ENCODE peak calls at places on chromosomes 6 and 20, in four cellular contexts. I, W, L and N are unnamed samples. For H3K4me1, the result is how much of the 10 kb centered on the place peaks cover.

GRCh38 chr6:88577461-88577860 is 386.0 kb downstream of the RNGTT start:
- DNase-seq in L (no peak), I (no peak), W (no peak), N (no peak)

GRCh38 chr6:133697666-133698065 is 191.2 kb upstream of the TCF21 start:
- DNase-seq in W (peak), L (no peak), I (no peak), N (no peak)

GRCh38 chr6:54629132-54629531 is 217.4 kb upstream of the FAM83B start:
- DNase-seq in W (peak), I (no peak), L (no peak), N (no peak)

GRCh38 chr6:160692369-160692959 is 9.6 kb upstream of the PLG start:
- DNase-seq in I (no peak), L (no peak), W (no peak), N (no peak)

GRCh38 chr20:50170549-50171220 is 17.2 kb upstream of the PEDS1 start:
- DNase-seq in W (no peak), L (no peak), I (no peak), N (no peak)

GRCh38 chr6:99282479-99283062 is 66.9 kb downstream of the FAXC start:
- DNase-seq in L (no peak), I (no peak), W (peak), N (peak)

GRCh38 chr6:101079696-101080270 is 198.7 kb upstream of the ASCC3 start:
- DNase-seq in L (no peak), W (no peak), I (no peak), N (no peak)

GRCh38 chr6:33459226-33459625 is 4.8 kb downstream of the ZBTB9 start:
- DNase-seq in I (no peak), W (no peak), L (no peak), N (no peak)

GRCh38 chr6:61606500-61606899 is 679.5 kb downstream of the KHDRBS2 start:
- DNase-seq in L (no peak), I (no peak), W (no peak), N (no peak)

GRCh38 chr20:63750807-63751470 is 11.4 kb downstream of the SLC2A4RG start:
- DNase-seq in I (no peak), L (no peak), W (no peak), N (no peak)

GRCh38 chr6:4774715-4775590 is 1.3 kb upstream of the CDYL start:
- DNase-seq in I (peak), W (no peak), L (no peak), N (peak)

GRCh38 chr20:16178671-16179070 is 394.6 kb downstream of the KIF16B start:
- DNase-seq in I (no peak), W (no peak), L (no peak), N (no peak)

GRCh38 chr20:44104807-44105517 is 82.0 kb downstream of the JPH2 start:
- DNase-seq in W (peak), L (no peak), I (peak), N (peak)

GRCh38 chr6:150267686-150268561 is 100.9 kb upstream of the IYD start:
- DNase-seq in L (no peak), I (no peak), W (peak), N (peak)

GRCh38 chr6:41531591-41532582 is 14.3 kb upstream of the FOXP4 start:
- DNase-seq in I (no peak), W (peak), L (no peak), N (no peak)

GRCh38 chr20:63940472-63941266 is 15.5 kb downstream of the UCKL1 start:
- DNase-seq in I (no peak), W (no peak), L (no peak), N (no peak)

GRCh38 chr20:11890331-11891080 is 27.2 kb upstream of the BTBD3 start:
- DNase-seq in W (peak), L (peak), I (peak), N (peak)

GRCh38 chr20:62642666-62643520 is 590 bp downstream of the SLCO4A1 start:
- DNase-seq in W (peak), I (no peak), L (no peak), N (peak)
- H3K4me1 ChIP-seq in W (under half), I (under half), L (under half), N (under half)

GRCh38 chr20:32019156-32019510 is 8.9 kb downstream of the CCM2L start:
- DNase-seq in I (no peak), L (no peak), W (no peak), N (no peak)
- TF ChIP-seq CTCF in I (no peak), L (no peak), W (peak), N (no peak)

GRCh38 chr6:30573113-30573512 is 1.9 kb downstream of the ABCF1 start:
- DNase-seq in L (no peak), W (no peak), I (no peak), N (no peak)
- H3K4me3 ChIP-seq in L (no peak), W (no peak), I (no peak), N (no peak)

GRCh38 chr6:26342106-26342999 is 22.6 kb upstream of the BTN3A2 start:
- DNase-seq in L (no peak), W (peak), I (no peak), N (no peak)

GRCh38 chr6:26338810-26339209 is 26.2 kb upstream of the BTN3A2 start:
- DNase-seq in I (no peak), W (no peak), L (no peak), N (no peak)

GRCh38 chr6:26340066-26340465 is 24.9 kb upstream of the BTN3A2 start:
- DNase-seq in I (no peak), W (no peak), L (no peak), N (no peak)

GRCh38 chr6:26336355-26337198 is 28.4 kb upstream of the BTN3A2 start:
- DNase-seq in W (peak), I (no peak), L (no peak), N (no peak)

GRCh38 chr6:26339612-26340011 is 25.4 kb upstream of the BTN3A2 start:
- DNase-seq in W (no peak), L (no peak), I (no peak), N (no peak)
- H3K4me1 ChIP-seq in W (under half), L (under half), I (under half), N (under half)

GRCh38 chr6:39301606-39302005 is 12.6 kb downstream of the KCNK17 start:
- DNase-seq in L (no peak), I (no peak), W (no peak), N (no peak)

GRCh38 chr6:39302011-39302410 is 12.2 kb downstream of the KCNK17 start:
- DNase-seq in W (no peak), I (no peak), L (no peak), N (no peak)

GRCh38 chr6:39302669-39303424 is 11.4 kb downstream of the KCNK17 start:
- DNase-seq in I (peak), W (peak), L (peak), N (peak)

GRCh38 chr6:39304951-39305350 is 9.3 kb downstream of the KCNK17 start:
- DNase-seq in L (no peak), I (no peak), W (no peak), N (no peak)

GRCh38 chr6:39303425-39304153 is 10.6 kb downstream of the KCNK17 start:
- DNase-seq in L (no peak), I (no peak), W (no peak), N (no peak)
- TF ChIP-seq CTCF in L (no peak), I (no peak), W (no peak), N (no peak)

GRCh38 chr6:31969712-31970603 is 2.0 kb downstream of the DXO start:
- DNase-seq in W (peak), L (no peak), I (no peak), N (no peak)
- H3K4me3 ChIP-seq in W (no peak), L (no peak), I (peak), N (no peak)

DNA sequence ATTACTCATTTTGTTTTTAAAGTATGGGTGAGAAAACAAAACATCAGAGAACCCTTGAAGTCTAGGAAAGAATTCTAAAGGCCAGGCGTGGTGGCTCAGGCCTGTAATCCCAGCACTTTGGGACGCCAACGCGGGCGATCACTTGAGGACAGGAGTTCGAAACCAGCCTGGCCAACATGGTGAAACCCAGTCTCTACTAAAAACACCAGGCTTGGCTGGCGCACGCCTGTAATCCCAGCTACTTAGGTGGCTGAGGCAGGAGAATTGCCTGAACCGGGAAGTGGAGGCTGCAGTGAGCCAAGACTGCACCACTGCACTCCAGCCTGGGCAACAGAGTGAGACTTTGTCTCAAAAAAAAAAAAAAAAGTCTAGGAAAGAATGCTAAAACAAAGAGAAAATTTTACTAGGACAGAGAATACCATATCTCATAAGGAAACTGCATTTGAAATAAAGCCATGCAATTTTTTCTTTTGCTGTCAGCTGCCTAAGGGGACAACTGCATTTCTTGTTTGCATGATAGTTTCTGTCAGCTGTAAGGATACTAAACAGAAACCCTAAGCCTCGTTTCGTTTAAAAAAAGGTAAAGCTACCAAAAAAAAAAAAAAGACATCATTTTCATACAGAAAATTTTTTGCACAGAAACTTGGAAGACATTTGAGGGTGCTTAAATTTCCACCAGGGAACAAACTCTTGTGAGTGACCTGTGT is 32.1 kb downstream of the SMLR1 start:
- DNase-seq in W (no peak), L (no peak), I (no peak), N (no peak)
- H3K4me1 ChIP-seq in W (under half), L (under half), I (under half), N (under half)